ENCODE peak calls at places on chromosomes 12 and 14, in eight cellular contexts. One of them, this sample, is unnamed.

GRCh38 chr12:54017027-54017788 is 8.4 kb downstream of the HOXC8 start:
- DNase-seq in stomach: no peak
- DNase-seq in ovary: peak; percentile 79
- DNase-seq in H1: peak; percentile 56
- DNase-seq in gastrocnemius medialis: peak; percentile 73
- DNase-seq in Peyer's patch: no peak
- DNase-seq in uterus: no peak
- DNase-seq in transverse colon: no peak
- DNase-seq in this sample: no peak

GRCh38 chr14:95359974-95360826 is 40.5 kb upstream of the CLMN start:
- DNase-seq in stomach: peak; percentile 38
- DNase-seq in ovary: no peak
- DNase-seq in H1: peak; percentile 65
- DNase-seq in gastrocnemius medialis: no peak
- DNase-seq in Peyer's patch: no peak
- DNase-seq in uterus: no peak
- DNase-seq in transverse colon: no peak
- DNase-seq in this sample: no peak

GRCh38 chr14:23539209-23539866 is 12.2 kb downstream of the ZFHX2 start:
- DNase-seq in stomach: no peak
- DNase-seq in ovary: peak; percentile 40
- DNase-seq in H1: peak; percentile 79
- DNase-seq in gastrocnemius medialis: no peak
- DNase-seq in Peyer's patch: no peak
- DNase-seq in uterus: no peak
- DNase-seq in transverse colon: no peak
- DNase-seq in this sample: no peak

GRCh38 chr14:94636744-94637412 is 24.7 kb downstream of the SERPINA3 start:
- DNase-seq in stomach: no peak
- DNase-seq in ovary: no peak
- DNase-seq in H1: no peak
- DNase-seq in gastrocnemius medialis: no peak
- DNase-seq in Peyer's patch: no peak
- DNase-seq in uterus: no peak
- DNase-seq in transverse colon: no peak
- DNase-seq in this sample: no peak

GRCh38 chr14:81199084-81199483 is 21.7 kb downstream of the GTF2A1 start:
- DNase-seq in stomach: no peak
- DNase-seq in ovary: no peak
- DNase-seq in H1: no peak
- DNase-seq in gastrocnemius medialis: no peak
- DNase-seq in Peyer's patch: no peak
- DNase-seq in uterus: no peak
- DNase-seq in transverse colon: no peak
- DNase-seq in this sample: no peak

GRCh38 chr14:85471156-85471555 is 58.8 kb upstream of the FLRT2 start:
- DNase-seq in stomach: no peak
- DNase-seq in ovary: no peak
- DNase-seq in H1: no peak
- DNase-seq in gastrocnemius medialis: no peak
- DNase-seq in Peyer's patch: no peak
- DNase-seq in uterus: no peak
- DNase-seq in transverse colon: no peak
- DNase-seq in this sample: no peak

GRCh38 chr14:77027538-77028383 is 747 bp downstream of the IRF2BPL start:
- DNase-seq in stomach: peak; percentile 64
- DNase-seq in ovary: peak; percentile 89
- DNase-seq in H1: peak; percentile 66
- DNase-seq in gastrocnemius medialis: peak; percentile 57
- DNase-seq in Peyer's patch: peak; percentile 87
- DNase-seq in uterus: peak; percentile 82
- DNase-seq in transverse colon: peak; percentile 75
- DNase-seq in this sample: peak; percentile 77

GRCh38 chr12:100539209-100539608 is 34.3 kb upstream of the GAS2L3 start:
- DNase-seq in stomach: no peak
- DNase-seq in ovary: peak; percentile 36
- DNase-seq in H1: peak; percentile 61
- DNase-seq in gastrocnemius medialis: no peak
- DNase-seq in Peyer's patch: no peak
- DNase-seq in uterus: no peak
- DNase-seq in transverse colon: no peak
- DNase-seq in this sample: no peak

GRCh38 chr12:107440596-107440995 is 245.0 kb upstream of the PWP1 start:
- DNase-seq in stomach: no peak
- DNase-seq in ovary: no peak
- DNase-seq in H1: no peak
- DNase-seq in gastrocnemius medialis: no peak
- DNase-seq in Peyer's patch: no peak
- DNase-seq in uterus: no peak
- DNase-seq in transverse colon: no peak
- DNase-seq in this sample: no peak

GRCh38 chr12:77133566-77133965 is 68.2 kb upstream of the E2F7 start:
- DNase-seq in stomach: peak; percentile 34
- DNase-seq in ovary: peak; percentile 60
- DNase-seq in H1: peak; percentile 80
- DNase-seq in gastrocnemius medialis: no peak
- DNase-seq in Peyer's patch: no peak
- DNase-seq in uterus: no peak
- DNase-seq in transverse colon: peak; percentile 11
- DNase-seq in this sample: no peak

GRCh38 chr14:99329711-99330315 is 57.8 kb upstream of the BCL11B start:
- DNase-seq in stomach: no peak
- DNase-seq in ovary: no peak
- DNase-seq in H1: no peak
- DNase-seq in gastrocnemius medialis: no peak
- DNase-seq in Peyer's patch: peak; percentile 30
- DNase-seq in uterus: no peak
- DNase-seq in transverse colon: peak; percentile 3
- DNase-seq in this sample: no peak

GRCh38 chr12:132456944-132457495 is 32.9 kb upstream of the FBRSL1 start:
- DNase-seq in stomach: no peak
- DNase-seq in ovary: peak; percentile 1
- DNase-seq in H1: no peak
- DNase-seq in gastrocnemius medialis: no peak
- DNase-seq in Peyer's patch: no peak
- DNase-seq in uterus: no peak
- DNase-seq in transverse colon: no peak
- DNase-seq in this sample: no peak

GRCh38 chr14:100084591-100084990 is 19.4 kb downstream of the EVL start:
- DNase-seq in stomach: no peak
- DNase-seq in ovary: no peak
- DNase-seq in H1: no peak
- DNase-seq in gastrocnemius medialis: no peak
- DNase-seq in Peyer's patch: no peak
- DNase-seq in uterus: no peak
- DNase-seq in transverse colon: no peak
- DNase-seq in this sample: no peak

GRCh38 chr12:47286676-47287075 is 206.9 kb upstream of the AMIGO2 start:
- DNase-seq in stomach: no peak
- DNase-seq in ovary: no peak
- DNase-seq in H1: no peak
- DNase-seq in gastrocnemius medialis: no peak
- DNase-seq in Peyer's patch: no peak
- DNase-seq in uterus: no peak
- DNase-seq in transverse colon: no peak
- DNase-seq in this sample: no peak

GRCh38 chr12:89933911-89934310 is 225.3 kb upstream of the ATP2B1 start:
- DNase-seq in stomach: no peak
- DNase-seq in ovary: no peak
- DNase-seq in H1: no peak
- DNase-seq in gastrocnemius medialis: no peak
- DNase-seq in Peyer's patch: no peak
- DNase-seq in uterus: no peak
- DNase-seq in transverse colon: no peak
- DNase-seq in this sample: no peak

GRCh38 chr12:65642006-65642695 is 182.1 kb upstream of the HMGA2 start:
- DNase-seq in stomach: no peak
- DNase-seq in ovary: no peak
- DNase-seq in H1: no peak
- DNase-seq in gastrocnemius medialis: no peak
- DNase-seq in Peyer's patch: peak; percentile 50
- DNase-seq in uterus: no peak
- DNase-seq in transverse colon: no peak
- DNase-seq in this sample: no peak

GRCh38 chr12:115437061-115437567 is 753.1 kb upstream of the TBX3 start:
- DNase-seq in stomach: no peak
- DNase-seq in ovary: no peak
- DNase-seq in H1: no peak
- DNase-seq in gastrocnemius medialis: no peak
- DNase-seq in Peyer's patch: no peak
- DNase-seq in uterus: peak; percentile 18
- DNase-seq in transverse colon: no peak
- DNase-seq in this sample: no peak

GRCh38 chr14:37591311-37591940 is 3.6 kb downstream of the FOXA1 start:
- DNase-seq in stomach: peak; percentile 65
- DNase-seq in ovary: no peak
- DNase-seq in H1: peak; percentile 89
- DNase-seq in gastrocnemius medialis: no peak
- DNase-seq in Peyer's patch: peak; percentile 57
- DNase-seq in uterus: no peak
- DNase-seq in transverse colon: peak; percentile 51
- DNase-seq in this sample: no peak

GRCh38 chr14:37592288-37593274 is 2.5 kb downstream of the FOXA1 start:
- DNase-seq in stomach: no peak
- DNase-seq in ovary: no peak
- DNase-seq in H1: peak; percentile 68
- DNase-seq in gastrocnemius medialis: no peak
- DNase-seq in Peyer's patch: peak; percentile 47
- DNase-seq in uterus: no peak
- DNase-seq in transverse colon: peak; percentile 31
- DNase-seq in this sample: no peak

GRCh38 chr14:37590810-37591139 is 4.3 kb downstream of the FOXA1 start:
- DNase-seq in stomach: no peak
- DNase-seq in ovary: no peak
- DNase-seq in H1: no peak
- DNase-seq in gastrocnemius medialis: no peak
- DNase-seq in Peyer's patch: no peak
- DNase-seq in uterus: no peak
- DNase-seq in transverse colon: no peak
- DNase-seq in this sample: no peak

GRCh38 chr14:37590096-37590809 is 4.8 kb downstream of the FOXA1 start:
- DNase-seq in stomach: no peak
- DNase-seq in ovary: no peak
- DNase-seq in H1: no peak
- DNase-seq in gastrocnemius medialis: no peak
- DNase-seq in Peyer's patch: no peak
- DNase-seq in uterus: no peak
- DNase-seq in transverse colon: no peak
- DNase-seq in this sample: no peak

GRCh38 chr14:37591941-37592287 is 3.1 kb downstream of the FOXA1 start:
- DNase-seq in stomach: peak; percentile 64
- DNase-seq in ovary: no peak
- DNase-seq in H1: peak; percentile 82
- DNase-seq in gastrocnemius medialis: no peak
- DNase-seq in Peyer's patch: peak; percentile 47
- DNase-seq in uterus: no peak
- DNase-seq in transverse colon: peak; percentile 36
- DNase-seq in this sample: no peak
- H3K9me3 ChIP-seq in stomach: no peaks in the 10 kb centered on the region
- H3K9me3 ChIP-seq in ovary: peaks cover 3% of the 10 kb centered on the region
- H3K9me3 ChIP-seq in H1: no peaks in the 10 kb centered on the region
- H3K9me3 ChIP-seq in gastrocnemius medialis: no peaks in the 10 kb centered on the region
- H3K9me3 ChIP-seq in Peyer's patch: no peaks in the 10 kb centered on the region
- H3K9me3 ChIP-seq in uterus: no peaks in the 10 kb centered on the region
- H3K9me3 ChIP-seq in transverse colon: no peaks in the 10 kb centered on the region
- H3K9me3 ChIP-seq in this sample: no peaks in the 10 kb centered on the region

GRCh38 chr12:6860116-6860515 is 7.2 kb upstream of the TPI1 start:
- DNase-seq in stomach: no peak
- DNase-seq in ovary: no peak
- DNase-seq in H1: no peak
- DNase-seq in gastrocnemius medialis: no peak
- DNase-seq in Peyer's patch: no peak
- DNase-seq in uterus: no peak
- DNase-seq in transverse colon: no peak
- DNase-seq in this sample: no peak
- H3K36me3 ChIP-seq in stomach: peaks cover 100% of the 10 kb centered on the region
- H3K36me3 ChIP-seq in ovary: no peaks in the 10 kb centered on the region
- H3K36me3 ChIP-seq in H1: peaks cover 77% of the 10 kb centered on the region
- H3K36me3 ChIP-seq in gastrocnemius medialis: no peaks in the 10 kb centered on the region
- H3K36me3 ChIP-seq in Peyer's patch: peaks cover 95% of the 10 kb centered on the region
- H3K36me3 ChIP-seq in uterus: no peaks in the 10 kb centered on the region
- H3K36me3 ChIP-seq in transverse colon: no peaks in the 10 kb centered on the region
- H3K36me3 ChIP-seq in this sample: peaks cover 39% of the 10 kb centered on the region

GRCh38 chr12:8676651-8677050 is 14.0 kb upstream of the MFAP5 start:
- DNase-seq in stomach: no peak
- DNase-seq in ovary: no peak
- DNase-seq in H1: no peak
- DNase-seq in gastrocnemius medialis: no peak
- DNase-seq in Peyer's patch: no peak
- DNase-seq in uterus: no peak
- DNase-seq in transverse colon: no peak
- DNase-seq in this sample: no peak

GRCh38 chr12:8680533-8680932 is 17.3 kb upstream of the RIMKLB start:
- DNase-seq in stomach: no peak
- DNase-seq in ovary: no peak
- DNase-seq in H1: no peak
- DNase-seq in gastrocnemius medialis: no peak
- DNase-seq in Peyer's patch: no peak
- DNase-seq in uterus: no peak
- DNase-seq in transverse colon: no peak
- DNase-seq in this sample: no peak

GRCh38 chr12:8681129-8681902 is 16.5 kb upstream of the RIMKLB start:
- DNase-seq in stomach: no peak
- DNase-seq in ovary: no peak
- DNase-seq in H1: no peak
- DNase-seq in gastrocnemius medialis: no peak
- DNase-seq in Peyer's patch: peak; percentile 62
- DNase-seq in uterus: peak; percentile 31
- DNase-seq in transverse colon: no peak
- DNase-seq in this sample: no peak

GRCh38 chr12:8677362-8677761 is 14.7 kb upstream of the MFAP5 start:
- DNase-seq in stomach: no peak
- DNase-seq in ovary: no peak
- DNase-seq in H1: no peak
- DNase-seq in gastrocnemius medialis: no peak
- DNase-seq in Peyer's patch: no peak
- DNase-seq in uterus: no peak
- DNase-seq in transverse colon: no peak
- DNase-seq in this sample: no peak

DNA sequence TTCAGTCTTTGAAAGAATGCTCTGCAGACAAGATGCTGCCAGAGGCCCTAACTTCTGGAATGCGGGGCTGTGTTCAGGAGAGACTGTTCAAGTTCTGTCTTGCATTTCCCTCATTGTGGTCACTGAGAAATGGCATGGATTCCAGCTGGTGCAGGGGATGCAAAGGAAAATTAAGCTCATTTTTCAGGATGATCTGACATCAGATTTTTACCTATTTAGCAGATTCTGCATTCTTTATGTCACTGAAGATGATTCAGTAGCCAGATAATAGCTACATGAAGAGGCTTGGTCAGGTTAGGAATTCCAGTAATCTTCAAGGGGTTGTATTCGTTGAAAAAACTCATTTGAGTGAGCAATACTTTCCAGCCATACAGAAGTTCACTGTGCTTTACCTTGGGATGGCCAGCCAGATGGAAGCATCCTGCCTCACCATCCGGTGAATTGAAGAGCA is 16.1 kb upstream of the MFAP5 start:
- DNase-seq in stomach: no peak
- DNase-seq in ovary: no peak
- DNase-seq in H1: no peak
- DNase-seq in gastrocnemius medialis: no peak
- DNase-seq in Peyer's patch: no peak
- DNase-seq in uterus: no peak
- DNase-seq in transverse colon: no peak
- DNase-seq in this sample: no peak
- TF ChIP-seq POLR2A in stomach: no peak
- TF ChIP-seq POLR2A in ovary: no peak
- TF ChIP-seq POLR2A in H1: no peak
- TF ChIP-seq POLR2A in gastrocnemius medialis: no peak
- TF ChIP-seq POLR2A in Peyer's patch: no peak
- TF ChIP-seq POLR2A in uterus: no peak
- TF ChIP-seq POLR2A in transverse colon: no peak
- TF ChIP-seq POLR2A in this sample: no peak

GRCh38 chr12:81727387-81727786 is 31.8 kb downstream of the PPFIA2 start:
- DNase-seq in stomach: no peak
- DNase-seq in ovary: no peak
- DNase-seq in H1: no peak
- DNase-seq in gastrocnemius medialis: no peak
- DNase-seq in Peyer's patch: no peak
- DNase-seq in uterus: no peak
- DNase-seq in transverse colon: no peak
- DNase-seq in this sample: no peak
- H3K9me3 ChIP-seq in stomach: no peaks in the 10 kb centered on the region
- H3K9me3 ChIP-seq in ovary: no peaks in the 10 kb centered on the region
- H3K9me3 ChIP-seq in H1: no peaks in the 10 kb centered on the region
- H3K9me3 ChIP-seq in gastrocnemius medialis: no peaks in the 10 kb centered on the region
- H3K9me3 ChIP-seq in Peyer's patch: no peaks in the 10 kb centered on the region
- H3K9me3 ChIP-seq in uterus: no peaks in the 10 kb centered on the region
- H3K9me3 ChIP-seq in transverse colon: no peaks in the 10 kb centered on the region
- H3K9me3 ChIP-seq in this sample: no peaks in the 10 kb centered on the region

This sample was measured in body of pancreas.